ENCODE peak calls at places on chromosomes 4 and X, in nine cellular contexts. D is iPS DF 19.7; G is stimulated activated CD8-positive, alpha-beta memory T cell treated with anti-CD3 and anti-CD28 coated beads, Interleukin-2, amount 100 ng/mL, for 1 hour; Y is GOT3; I is Caco-2; C is body of pancreas; M is DMS 273 treated with DMSO at 0.1 percent for 48 hours; R is dermis microvascular lymphatic vessel endothelial cell; H is midbrain. L is an unnamed sample.

GRCh38 chr4:96228463-96228862 is 388.6 kb downstream of the PDHA2 start:
- DNase-seq in D (peak; percentile 3), G (no peak), Y (no peak), I (no peak), C (no peak), M (no peak), R (no peak), H (no peak), L (no peak)

GRCh38 chrX:110001702-110002299 is 1.1 kb upstream of the TMEM164 start:
- DNase-seq in D (no peak), G (no peak), Y (no peak), I (no peak), C (no peak), M (no peak), R (no peak), H (no peak), L (no peak)

GRCh38 chrX:66071116-66071515 is 31.2 kb upstream of the VSIG4 start:
- DNase-seq in D (no peak), G (no peak), Y (no peak), I (no peak), C (no peak), M (no peak), R (no peak), H (no peak), L (no peak)

GRCh38 chr4:83810428-83810827 is 274.5 kb downstream of the GPAT3 start:
- DNase-seq in D (no peak), G (no peak), Y (no peak), I (no peak), C (no peak), M (no peak), R (no peak), H (no peak), L (no peak)

GRCh38 chrX:17591741-17592110 is 145.6 kb upstream of the SCML1 start:
- DNase-seq in D (no peak), G (no peak), Y (no peak), I (no peak), C (no peak), M (no peak), R (no peak), H (no peak), L (peak; percentile 30)

GRCh38 chr4:21768349-21769310 is 179.9 kb downstream of the KCNIP4 start:
- DNase-seq in D (no peak), G (no peak), Y (no peak), I (no peak), C (no peak), M (no peak), R (peak; percentile 15), H (peak; percentile 65), L (peak; percentile 33)

GRCh38 chrX:24214568-24214967 is 65.0 kb downstream of the ZFX start:
- DNase-seq in D (no peak), G (no peak), Y (no peak), I (no peak), C (no peak), M (no peak), R (no peak), H (no peak), L (no peak)

GRCh38 chr4:145298885-145299284 is 118.5 kb upstream of the OTUD4 start:
- DNase-seq in D (no peak), G (no peak), Y (no peak), I (no peak), C (peak; percentile 68), M (no peak), R (no peak), H (no peak), L (no peak)

GRCh38 chr4:113732-114131 is 10.6 kb upstream of the ZNF718 start:
- DNase-seq in D (no peak), G (no peak), Y (no peak), I (no peak), C (no peak), M (no peak), R (no peak), H (no peak), L (no peak)